ENCODE peak calls at places on chromosomes 3 and 15, in ten cellular contexts. L is endothelial cell, Z is HFFc6, B is astrocyte of the spinal cord, I is AG10803, W is progenitor cell of endocrine pancreas, P is GM20000, V is GM13976, X is H9, S is AG09309. U is an unnamed sample.

GRCh38 chr3:119161240-119161639 is 12.2 kb upstream of the UPK1B start:
- DNase-seq in L (no peak), Z (no peak), B (no peak), I (no peak), W (no peak), P (no peak), V (no peak), X (no peak), S (no peak), U (no peak)

GRCh38 chr3:108552267-108553159 is 36.7 kb downstream of the CIP2A start:
- DNase-seq in L (peak), Z (peak), B (peak), I (peak), W (no peak), P (peak), V (peak), X (no peak), S (peak), U (no peak)

GRCh38 chr3:149502438-149502837 is 27.9 kb downstream of the TM4SF4 start:
- DNase-seq in L (no peak), Z (no peak), B (no peak), I (no peak), W (no peak), P (no peak), V (no peak), X (no peak), S (no peak), U (no peak)

GRCh38 chr3:99534951-99535704 is 103.3 kb upstream of the COL8A1 start:
- DNase-seq in L (no peak), Z (peak), B (peak), I (peak), W (no peak), P (peak), V (no peak), X (no peak), S (no peak), U (no peak)

GRCh38 chr15:42808921-42809320 is 72.0 kb upstream of the CDAN1 start:
- DNase-seq in L (no peak), Z (no peak), B (no peak), I (no peak), W (no peak), P (no peak), V (no peak), X (no peak), S (no peak), U (no peak)

GRCh38 chr15:77017091-77017660 is 22.2 kb downstream of the PSTPIP1 start:
- DNase-seq in L (no peak), Z (no peak), B (no peak), I (no peak), W (no peak), P (no peak), V (no peak), X (no peak), S (no peak), U (no peak)

GRCh38 chr15:97759363-97759762 is 201.1 kb upstream of the ARRDC4 start:
- DNase-seq in L (no peak), Z (peak), B (peak), I (peak), W (no peak), P (no peak), V (no peak), X (no peak), S (no peak), U (no peak)

GRCh38 chr3:133670525-133670995 is 8.8 kb upstream of the TOPBP1 start:
- DNase-seq in L (no peak), Z (no peak), B (no peak), I (no peak), W (no peak), P (no peak), V (no peak), X (no peak), S (no peak), U (no peak)

GRCh38 chr3:126345641-126346460 is 11.4 kb downstream of the KLF15 start:
- DNase-seq in L (peak), Z (no peak), B (no peak), I (no peak), W (peak), P (no peak), V (no peak), X (peak), S (no peak), U (no peak)

GRCh38 chr3:165753560-165753959 is 83.7 kb downstream of the BCHE start:
- DNase-seq in L (no peak), Z (no peak), B (peak), I (no peak), W (no peak), P (no peak), V (no peak), X (no peak), S (no peak), U (no peak)

GRCh38 chr3:39349080-39349479 is 19.6 kb downstream of the CCR8 start:
- DNase-seq in L (no peak), Z (no peak), B (no peak), I (no peak), W (no peak), P (no peak), V (no peak), X (no peak), S (no peak), U (no peak)

GRCh38 chr3:9351709-9352126 is 11.1 kb upstream of the THUMPD3 start:
- DNase-seq in L (no peak), Z (no peak), B (no peak), I (no peak), W (peak), P (no peak), V (no peak), X (peak), S (no peak), U (no peak)

GRCh38 chr3:138348107-138348949 is at the start of gene MRAS:
- DNase-seq in L (peak), Z (peak), B (peak), I (peak), W (peak), P (peak), V (peak), X (peak), S (peak), U (peak)

GRCh38 chr3:117144832-117145231 is 435.3 kb downstream of the TUSC7 start:
- DNase-seq in L (no peak), Z (no peak), B (no peak), I (peak), W (no peak), P (no peak), V (no peak), X (no peak), S (no peak), U (no peak)

GRCh38 chr15:39115379-39116057 is 465.4 kb upstream of the THBS1 start:
- DNase-seq in L (no peak), Z (peak), B (no peak), I (peak), W (no peak), P (no peak), V (no peak), X (no peak), S (no peak), U (no peak)

GRCh38 chr15:68808770-68809169 is 11.9 kb downstream of the ANP32A start:
- DNase-seq in L (no peak), Z (no peak), B (no peak), I (no peak), W (no peak), P (no peak), V (no peak), X (no peak), S (no peak), U (no peak)

GRCh38 chr3:183317886-183318845 is 65.1 kb downstream of the B3GNT5 start:
- DNase-seq in L (no peak), Z (no peak), B (peak), I (peak), W (no peak), P (no peak), V (no peak), X (no peak), S (no peak), U (no peak)

GRCh38 chr3:195020185-195020584 is 250.8 kb downstream of the XXYLT1 start:
- DNase-seq in L (no peak), Z (no peak), B (no peak), I (no peak), W (no peak), P (no peak), V (no peak), X (no peak), S (no peak), U (no peak)

GRCh38 chr3:34256021-34256420 is 457.6 kb downstream of the PDCD6IP start:
- DNase-seq in L (no peak), Z (no peak), B (no peak), I (no peak), W (no peak), P (no peak), V (no peak), X (no peak), S (no peak), U (no peak)

GRCh38 chr3:46380471-46381215 is 9.9 kb downstream of the CCR5 start:
- DNase-seq in L (no peak), Z (no peak), B (peak), I (no peak), W (no peak), P (no peak), V (no peak), X (peak), S (no peak), U (no peak)

GRCh38 chr3:50519471-50520089 is 16.1 kb upstream of the CACNA2D2 start:
- DNase-seq in L (peak), Z (peak), B (peak), I (peak), W (peak), P (peak), V (peak), X (peak), S (no peak), U (peak)

GRCh38 chr15:44726568-44727461 is 9.5 kb upstream of the TRIM69 start:
- DNase-seq in L (no peak), Z (peak), B (peak), I (peak), W (no peak), P (peak), V (peak), X (peak), S (peak), U (peak)

GRCh38 chr15:65530318-65531111 is at the start of gene HACD3:
- DNase-seq in L (peak), Z (peak), B (peak), I (peak), W (peak), P (peak), V (peak), X (peak), S (no peak), U (peak)

GRCh38 chr3:106251160-106251892 is 382.5 kb upstream of the CBLB start:
- DNase-seq in L (no peak), Z (no peak), B (no peak), I (no peak), W (no peak), P (no peak), V (no peak), X (no peak), S (no peak), U (no peak)

GRCh38 chr3:67650084-67650483 is 4.3 kb downstream of the SUCLG2 start:
- DNase-seq in L (no peak), Z (no peak), B (no peak), I (no peak), W (no peak), P (no peak), V (no peak), X (no peak), S (no peak), U (no peak)

GRCh38 chr15:94445529-94446160 is 214.3 kb downstream of the MCTP2 start:
- DNase-seq in L (no peak), Z (no peak), B (no peak), I (no peak), W (no peak), P (no peak), V (no peak), X (no peak), S (no peak), U (no peak)

GRCh38 chr3:158663832-158664231 is 8.6 kb downstream of the LXN start:
- DNase-seq in L (no peak), Z (no peak), B (no peak), I (no peak), W (no peak), P (no peak), V (no peak), X (no peak), S (no peak), U (no peak)

GRCh38 chr3:124577494-124578167 is 152.6 kb upstream of the UMPS start:
- DNase-seq in L (no peak), Z (no peak), B (no peak), I (no peak), W (no peak), P (peak), V (no peak), X (no peak), S (no peak), U (no peak)

GRCh38 chr3:23961913-23962312 is 16.8 kb downstream of the NR1D2 start:
- DNase-seq in L (no peak), Z (no peak), B (no peak), I (no peak), W (no peak), P (no peak), V (no peak), X (no peak), S (no peak), U (no peak)

GRCh38 chr3:23960649-23961048 is 15.6 kb downstream of the NR1D2 start:
- DNase-seq in L (no peak), Z (no peak), B (no peak), I (no peak), W (no peak), P (no peak), V (no peak), X (no peak), S (no peak), U (no peak)

GRCh38 chr3:23961064-23961463 is 16.0 kb downstream of the NR1D2 start:
- DNase-seq in L (no peak), Z (no peak), B (no peak), I (peak), W (no peak), P (no peak), V (no peak), X (no peak), S (no peak), U (no peak)

GRCh38 chr3:23966308-23966707 is 21.2 kb downstream of the NR1D2 start:
- DNase-seq in L (no peak), Z (no peak), B (peak), I (peak), W (no peak), P (no peak), V (no peak), X (no peak), S (no peak), U (no peak)

DNA sequence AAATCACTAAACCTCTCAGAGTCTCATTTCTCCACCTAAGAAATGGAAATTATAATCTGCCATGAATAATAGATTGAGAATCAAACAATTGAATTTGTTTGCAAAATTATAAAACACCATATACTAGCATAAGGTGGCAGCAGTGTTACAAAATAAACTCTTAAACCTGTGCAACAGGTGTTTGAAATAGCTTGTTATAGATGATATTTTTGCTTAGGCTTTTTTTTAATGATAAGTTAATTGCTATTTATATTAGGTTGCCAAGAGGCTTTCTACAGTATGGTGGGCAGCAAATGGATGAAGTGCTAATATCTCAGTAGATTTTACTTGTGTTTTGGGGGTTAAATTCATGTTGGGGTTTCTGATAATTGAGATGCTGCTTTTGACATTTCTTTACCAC is 19.5 kb downstream of the NR1D2 start:
- DNase-seq in L (no peak), Z (no peak), B (no peak), I (no peak), W (no peak), P (no peak), V (no peak), X (no peak), S (no peak), U (no peak)
- TF ChIP-seq CTCF in L (no peak), Z (no peak), B (no peak), I (no peak), W (no peak), P (no peak), V (no peak), X (no peak), S (no peak), U (no peak)

DNA sequence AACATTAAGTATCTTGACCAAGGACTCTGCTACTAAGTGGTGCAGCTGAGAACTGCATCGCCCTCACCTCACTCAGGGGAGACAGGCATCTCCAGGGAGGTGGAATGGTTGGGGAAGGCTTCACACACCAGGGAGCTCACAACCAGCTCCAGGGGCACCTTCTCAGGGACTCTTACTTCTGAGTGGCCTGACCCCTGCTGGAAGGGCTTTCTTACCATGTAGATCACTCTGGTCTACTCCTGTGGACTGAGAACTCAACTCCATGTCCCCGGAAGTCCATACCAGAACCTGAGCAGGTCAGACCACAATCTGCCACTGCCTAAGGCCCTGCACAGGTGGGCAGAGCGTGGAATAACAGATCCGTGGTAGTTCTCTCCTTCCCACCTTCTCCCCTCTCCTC is 140.5 kb downstream of the TLE3 start:
- DNase-seq in L (no peak), Z (no peak), B (no peak), I (no peak), W (no peak), P (no peak), V (no peak), X (no peak), S (no peak), U (peak)
- TF ChIP-seq CTCF in L (no peak), Z (peak), B (no peak), I (no peak), W (no peak), P (no peak), V (no peak), X (peak), S (no peak), U (no peak)

DNA sequence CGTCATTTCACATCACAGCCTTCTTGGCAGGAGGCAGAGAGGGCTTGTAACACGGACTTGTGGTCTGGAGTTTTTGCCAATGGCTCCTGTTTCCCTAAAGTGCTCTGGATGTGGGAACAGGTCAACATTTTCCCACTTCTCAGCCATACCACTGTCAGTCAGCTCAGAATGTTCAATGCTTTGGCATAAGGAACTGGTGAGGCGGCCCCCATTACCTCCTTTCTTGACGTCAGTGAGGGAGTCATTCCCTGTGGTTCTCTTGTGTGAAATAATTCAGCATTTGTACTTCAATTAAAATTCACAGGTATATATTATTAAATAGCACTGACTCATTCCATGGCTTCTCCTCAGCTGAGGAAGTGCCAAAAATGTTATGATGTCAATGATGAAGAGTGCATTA is 167.1 kb downstream of the P3H2 start:
- DNase-seq in L (no peak), Z (no peak), B (peak), I (peak), W (no peak), P (no peak), V (no peak), X (no peak), S (no peak), U (no peak)
- TF ChIP-seq CTCF in L (no peak), Z (no peak), B (no peak), I (no peak), W (no peak), P (no peak), V (no peak), X (no peak), S (no peak), U (no peak)

GRCh38 chr15:85589873-85590272 is 204.9 kb downstream of the KLHL25 start:
- DNase-seq in L (no peak), Z (peak), B (peak), I (peak), W (no peak), P (no peak), V (no peak), X (no peak), S (no peak), U (no peak)

GRCh38 chr15:85591622-85592021 is 203.1 kb downstream of the KLHL25 start:
- DNase-seq in L (no peak), Z (no peak), B (no peak), I (no peak), W (no peak), P (no peak), V (no peak), X (no peak), S (no peak), U (no peak)

GRCh38 chr15:85593809-85594441 is 200.8 kb downstream of the KLHL25 start:
- DNase-seq in L (no peak), Z (no peak), B (no peak), I (no peak), W (no peak), P (no peak), V (no peak), X (no peak), S (no peak), U (no peak)

GRCh38 chr15:85588657-85589056 is 206.1 kb downstream of the KLHL25 start:
- DNase-seq in L (no peak), Z (no peak), B (no peak), I (peak), W (no peak), P (no peak), V (no peak), X (no peak), S (no peak), U (no peak)

GRCh38 chr15:85592148-85592547 is 202.6 kb downstream of the KLHL25 start:
- DNase-seq in L (no peak), Z (peak), B (peak), I (peak), W (no peak), P (no peak), V (no peak), X (no peak), S (no peak), U (no peak)
- TF ChIP-seq CTCF in L (no peak), Z (peak), B (peak), I (peak), W (peak), P (no peak), V (no peak), X (no peak), S (peak), U (no peak)